ENCODE peak calls at places on chromosomes 6 and 20, in eight cellular contexts. J is tibial nerve, D is type B pancreatic cell, T is brain microvascular endothelial cell, C is tibial artery, O is WTC11, W is PC-3, Q is GM20000. Y is an unnamed sample.
A peak's percentile ranks its signal among the peaks of the same experiment; 100 is the strongest.

GRCh38 chr6:44146685-44147084 is 11.9 kb upstream of the CAPN11 start:
- DNase-seq in J (no peak), W (no peak), D (no peak), T (no peak), O (no peak), C (no peak), Q (no peak), Y (no peak)

GRCh38 chr6:32752580-32752979 is 10.8 kb downstream of the HLA-DQB2 start:
- DNase-seq in C (no peak), Q (no peak), W (peak; percentile 71), O (no peak), T (no peak), J (no peak), D (no peak), Y (no peak)

GRCh38 chr6:6515691-6516607 is 72.6 kb upstream of the LY86 start:
- DNase-seq in T (no peak), C (no peak), O (no peak), D (no peak), J (no peak), Q (peak; percentile 36), W (no peak), Y (no peak)

GRCh38 chr6:43171284-43172126 is 436 bp downstream of the SRF start:
- DNase-seq in D (no peak), W (no peak), O (peak; percentile 35), J (no peak), Q (peak; percentile 37), T (no peak), C (no peak), Y (no peak)

GRCh38 chr20:50729925-50730764 is 1.2 kb upstream of the PARD6B start:
- DNase-seq in W (peak; percentile 37), O (no peak), Q (no peak), J (no peak), T (no peak), D (peak; percentile 59), C (no peak), Y (peak; percentile 77)

GRCh38 chr6:6736753-6737654 is 148.5 kb downstream of the LY86 start:
- DNase-seq in C (peak; percentile 67), J (peak; percentile 34), W (no peak), Q (peak; percentile 51), O (peak; percentile 81), D (no peak), T (no peak), Y (no peak)

GRCh38 chr20:415820-416322 is 7.8 kb downstream of the RBCK1 start:
- DNase-seq in O (no peak), C (no peak), J (no peak), T (no peak), D (no peak), W (no peak), Q (no peak), Y (no peak)

GRCh38 chr20:2814076-2814475 is 711 bp upstream of the C20orf141 start:
- DNase-seq in Q (no peak), J (no peak), O (no peak), D (no peak), T (no peak), W (peak; percentile 38), C (no peak), Y (peak; percentile 27)

GRCh38 chr20:49999329-49999728 is 16.5 kb downstream of the SNAI1 start:
- DNase-seq in Q (peak; percentile 65), C (no peak), J (no peak), T (no peak), O (no peak), D (no peak), W (no peak), Y (no peak)

GRCh38 chr6:160930547-160931377 is 60.8 kb upstream of the MAP3K4 start:
- DNase-seq in O (peak; percentile 77), C (peak; percentile 60), D (peak; percentile 85), T (peak; percentile 62), Q (peak; percentile 86), W (peak; percentile 74), J (peak; percentile 58), Y (peak; percentile 93)

DNA sequence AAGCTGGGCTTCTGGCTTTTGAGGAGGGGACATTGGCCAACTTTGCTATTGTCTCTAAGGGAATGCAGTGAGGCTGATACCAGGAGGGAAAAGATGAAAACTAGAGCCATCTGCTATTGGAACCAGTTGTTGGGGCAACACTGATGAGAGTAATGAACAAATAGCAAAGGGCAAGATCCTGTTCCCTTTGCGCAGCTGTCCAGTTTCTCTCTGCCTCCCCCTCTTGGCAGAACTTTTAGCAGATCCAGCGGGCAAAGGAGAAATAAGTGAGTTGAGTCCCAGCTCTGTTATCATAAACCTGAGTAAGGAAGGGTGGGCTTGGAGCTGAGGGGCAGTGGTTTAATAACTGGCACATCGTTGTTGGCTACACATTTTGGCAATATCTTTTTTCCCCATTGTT is 126.8 kb downstream of the AKAP7 start:
- DNase-seq in O (no peak), W (no peak), Q (no peak), T (no peak), C (no peak), J (no peak), D (no peak), Y (no peak)
- TF ChIP-seq CTCF in O (no peak), W (peak; percentile 35), Q (no peak), T (peak; percentile 34), C (no peak), J (no peak), D (no peak), Y (no peak)

DNA sequence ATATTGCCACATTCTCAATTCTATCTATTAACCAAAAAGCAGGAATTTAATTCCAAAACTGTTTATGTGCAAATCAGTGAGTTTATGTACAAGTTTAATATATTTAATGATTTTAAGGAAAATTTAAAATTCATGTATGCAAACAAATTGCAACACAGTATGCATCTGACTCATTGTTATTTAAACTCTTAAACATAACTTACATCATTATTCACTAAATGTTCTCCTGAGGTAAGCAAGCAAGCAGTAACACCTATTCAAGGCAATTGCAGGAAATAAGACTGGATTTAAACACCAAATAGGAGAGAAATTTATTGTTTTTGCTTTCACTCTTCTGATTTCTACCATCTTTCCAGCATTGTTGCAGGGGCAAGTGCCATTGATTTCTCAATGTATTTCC is 239.5 kb downstream of the TFAP2A start:
- DNase-seq in O (no peak), T (no peak), D (no peak), Q (no peak), J (no peak), C (no peak), W (peak; percentile 55), Y (no peak)
- TF ChIP-seq CTCF in O (no peak), T (no peak), D (no peak), Q (no peak), J (no peak), C (no peak), W (no peak), Y (no peak)

DNA sequence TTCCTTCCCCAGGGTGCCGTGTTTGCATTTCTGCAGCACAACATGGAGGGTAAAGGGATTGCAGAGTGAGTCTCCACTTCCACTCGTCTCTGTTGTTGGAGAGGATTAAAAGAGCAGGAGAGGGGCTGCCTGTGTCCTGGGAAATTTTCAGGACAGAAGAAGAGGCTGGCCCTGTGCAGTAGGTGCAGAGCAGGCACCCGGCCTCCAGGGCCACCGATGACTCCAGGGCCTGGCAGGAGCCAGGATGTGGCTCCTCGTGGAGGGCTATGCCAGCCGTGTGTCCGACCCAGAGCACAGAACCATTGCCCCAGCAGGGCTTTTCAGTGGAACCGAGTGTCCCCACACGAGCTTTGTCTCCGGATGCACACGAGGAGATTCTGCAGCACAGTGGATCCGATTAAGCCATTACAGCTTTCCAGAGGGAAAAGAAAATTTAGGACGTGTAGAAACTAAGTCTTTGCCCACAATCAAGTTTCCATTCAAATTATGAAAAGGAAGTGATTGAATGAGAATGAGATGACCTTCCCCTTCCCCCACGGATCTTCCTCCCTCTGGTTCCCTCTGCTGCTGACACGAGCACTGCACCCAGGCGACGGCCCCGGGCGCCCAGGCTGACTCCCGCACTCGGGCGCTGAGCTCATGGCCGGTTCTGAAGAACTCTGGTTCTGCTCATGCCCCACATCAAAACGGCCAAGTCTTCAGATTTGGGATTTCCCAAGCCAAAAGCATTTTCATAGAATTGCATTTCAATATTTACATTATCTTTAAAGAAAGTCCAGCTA is 43.1 kb upstream of the UNC93A start:
- DNase-seq in O (no peak), D (no peak), T (no peak), Q (no peak), W (no peak), J (no peak), C (no peak), Y (no peak)
- TF ChIP-seq CTCF in O (no peak), D (peak; percentile 48), T (no peak), Q (no peak), W (no peak), J (no peak), C (no peak), Y (no peak)

GRCh38 chr6:164106345-164106769 is 691.8 kb downstream of the QKI start:
- DNase-seq in W (peak; percentile 15), D (no peak), J (no peak), C (no peak), Q (no peak), T (no peak), O (peak; percentile 73), Y (no peak)
- TF ChIP-seq CTCF in W (peak; percentile 47), D (peak; percentile 70), J (peak; percentile 39), C (no peak), Q (peak; percentile 6), T (peak; percentile 80), O (peak; percentile 50), Y (peak; percentile 48)

Y was measured in osteocyte.